ENCODE peak calls at places on chromosomes 12 and 14, in nine cellular contexts. Y is OCI-LY7, M is thoracic aorta, U is ovary, N is body of pancreas, B is endothelial cell of umbilical vein, J is psoas muscle, E is transverse colon, R is Peyer's patch. Z is an unnamed sample.

GRCh38 chr12:80412343-80412953 is 31.6 kb upstream of the PTPRQ start:
- DNase-seq in Y (peak), M (no peak), U (no peak), N (peak), B (peak), J (no peak), E (no peak), R (no peak), Z (no peak)

GRCh38 chr14:96958057-96958456 is 160.9 kb downstream of the VRK1 start:
- DNase-seq in Y (no peak), M (no peak), U (no peak), N (no peak), B (no peak), J (no peak), E (no peak), R (peak), Z (peak)

GRCh38 chr12:123949118-123949774 is 23.4 kb downstream of the CCDC92 start:
- DNase-seq in Y (no peak), M (no peak), U (no peak), N (no peak), B (no peak), J (no peak), E (no peak), R (peak), Z (no peak)

GRCh38 chr12:46224401-46224800 is 44.4 kb downstream of the SLC38A1 start:
- DNase-seq in Y (no peak), M (no peak), U (no peak), N (peak), B (no peak), J (peak), E (peak), R (no peak), Z (peak)

GRCh38 chr14:51873221-51873893 is 12.9 kb downstream of the GNG2 start:
- DNase-seq in Y (peak), M (no peak), U (no peak), N (peak), B (peak), J (no peak), E (no peak), R (no peak), Z (no peak)

GRCh38 chr14:73785336-73785833 is 66.2 kb upstream of the PTGR2 start:
- DNase-seq in Y (peak), M (no peak), U (no peak), N (peak), B (peak), J (no peak), E (peak), R (peak), Z (no peak)

GRCh38 chr12:93090768-93091172 is 161.7 kb upstream of the EEA1 start:
- DNase-seq in Y (no peak), M (no peak), U (no peak), N (no peak), B (peak), J (no peak), E (no peak), R (no peak), Z (no peak)

GRCh38 chr14:101758913-101759593 is 2.5 kb upstream of the PPP2R5C start:
- DNase-seq in Y (no peak), M (no peak), U (no peak), N (no peak), B (no peak), J (no peak), E (no peak), R (peak), Z (no peak)

GRCh38 chr12:81450920-81451739 is 308.0 kb downstream of the PPFIA2 start:
- DNase-seq in Y (peak), M (no peak), U (no peak), N (peak), B (peak), J (no peak), E (no peak), R (no peak), Z (no peak)

GRCh38 chr12:96194901-96195844 is 998 bp downstream of the ELK3 start:
- DNase-seq in Y (peak), M (no peak), U (peak), N (peak), B (peak), J (peak), E (peak), R (peak), Z (peak)

GRCh38 chr12:25962932-25963525 is 4.5 kb downstream of the RASSF8 start:
- DNase-seq in Y (no peak), M (no peak), U (peak), N (no peak), B (no peak), J (no peak), E (no peak), R (no peak), Z (no peak)

GRCh38 chr14:96962337-96962736 is 165.2 kb downstream of the VRK1 start:
- DNase-seq in Y (peak), M (no peak), U (no peak), N (peak), B (no peak), J (no peak), E (peak), R (peak), Z (no peak)

GRCh38 chr12:14827043-14827442 is 13.1 kb upstream of the SMCO3 start:
- DNase-seq in Y (no peak), M (no peak), U (no peak), N (no peak), B (no peak), J (no peak), E (no peak), R (no peak), Z (no peak)

GRCh38 chr14:55448146-55448614 is 7.8 kb upstream of the TBPL2 start:
- DNase-seq in Y (no peak), M (peak), U (no peak), N (peak), B (peak), J (peak), E (peak), R (peak), Z (no peak)

GRCh38 chr14:63726499-63726898 is 1.4 kb downstream of the SGPP1 start:
- DNase-seq in Y (no peak), M (no peak), U (no peak), N (no peak), B (peak), J (no peak), E (no peak), R (no peak), Z (no peak)

GRCh38 chr12:110860833-110861291 is 14.1 kb downstream of the CCDC63 start:
- DNase-seq in Y (peak), M (no peak), U (no peak), N (no peak), B (peak), J (no peak), E (no peak), R (no peak), Z (no peak)

GRCh38 chr12:81543621-81544139 is 215.5 kb downstream of the PPFIA2 start:
- DNase-seq in Y (no peak), M (no peak), U (no peak), N (no peak), B (no peak), J (no peak), E (no peak), R (no peak), Z (no peak)

GRCh38 chr12:123232472-123232806 is 502 bp downstream of the MPHOSPH9 start:
- DNase-seq in Y (no peak), M (no peak), U (no peak), N (no peak), B (no peak), J (no peak), E (no peak), R (no peak), Z (no peak)

GRCh38 chr14:100608064-100608463 is 20.8 kb upstream of the BEGAIN start:
- DNase-seq in Y (no peak), M (no peak), U (no peak), N (no peak), B (no peak), J (no peak), E (no peak), R (no peak), Z (no peak)

GRCh38 chr12:123059501-123059900 is 79.0 kb downstream of the ARL6IP4 start:
- DNase-seq in Y (no peak), M (no peak), U (no peak), N (no peak), B (no peak), J (no peak), E (no peak), R (no peak), Z (no peak)

GRCh38 chr14:58133739-58134138 is 18.3 kb downstream of the ARMH4 start:
- DNase-seq in Y (no peak), M (no peak), U (no peak), N (no peak), B (no peak), J (no peak), E (no peak), R (no peak), Z (no peak)

GRCh38 chr14:94128216-94128839 is 1.1 kb downstream of the IFI27L2 start:
- DNase-seq in Y (no peak), M (no peak), U (no peak), N (no peak), B (no peak), J (no peak), E (no peak), R (no peak), Z (peak)

GRCh38 chr14:23284654-23285529 is 1.0 kb downstream of the HOMEZ start:
- DNase-seq in Y (peak), M (no peak), U (no peak), N (no peak), B (no peak), J (no peak), E (no peak), R (no peak), Z (no peak)

DNA sequence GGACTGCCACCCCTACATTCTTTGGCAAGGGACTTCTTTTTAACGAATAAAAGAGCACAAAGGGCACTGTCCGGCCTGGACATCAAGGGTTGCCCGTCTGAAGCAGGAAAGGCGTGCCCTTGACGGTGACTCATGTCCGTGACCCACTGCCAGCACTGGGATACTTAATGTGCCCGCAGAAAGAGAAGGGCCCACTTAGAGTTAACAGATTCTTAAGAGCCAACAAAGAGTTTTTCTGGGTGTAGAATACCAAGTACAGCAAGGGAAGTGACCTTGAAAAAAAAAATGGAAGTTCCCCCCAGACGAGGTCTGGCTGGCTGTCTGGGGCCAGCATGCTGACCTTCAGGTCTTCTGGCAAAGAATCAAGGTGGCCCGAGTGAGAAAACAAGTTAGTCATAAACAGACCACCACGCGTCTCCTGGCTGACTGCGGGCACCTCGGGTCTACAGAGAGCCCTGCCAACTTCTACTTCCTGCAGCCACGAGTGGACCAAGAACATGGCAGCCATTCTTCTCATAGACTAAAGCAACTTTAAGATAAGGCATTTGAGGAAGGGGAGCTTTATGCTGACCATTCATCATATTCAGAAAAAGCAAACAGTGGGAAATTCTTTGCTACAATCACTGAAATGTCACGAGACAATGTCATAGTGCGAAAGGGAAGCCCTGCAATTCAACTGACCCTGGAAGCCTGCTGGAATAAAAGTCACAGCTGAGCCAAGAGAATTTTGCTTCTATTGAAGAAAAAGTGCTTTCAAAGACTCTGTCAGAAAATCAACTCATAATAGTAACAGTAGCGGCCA is 10.4 kb upstream of the SELPLG start:
- DNase-seq in Y (no peak), M (no peak), U (peak), N (peak), B (peak), J (peak), E (no peak), R (no peak), Z (peak)
- H3K27ac ChIP-seq in Y (peak), M (peak), U (no peak), N (no peak), B (peak), J (peak), E (peak), R (peak), Z (peak)

GRCh38 chr14:99257122-99257672 is 14.8 kb downstream of the BCL11B start:
- DNase-seq in Y (no peak), M (no peak), U (no peak), N (no peak), B (no peak), J (no peak), E (no peak), R (no peak), Z (no peak)

GRCh38 chr14:99254391-99255009 is 17.5 kb downstream of the BCL11B start:
- DNase-seq in Y (no peak), M (no peak), U (no peak), N (no peak), B (no peak), J (no peak), E (no peak), R (peak), Z (no peak)

GRCh38 chr14:99257673-99258221 is 14.2 kb downstream of the BCL11B start:
- DNase-seq in Y (no peak), M (no peak), U (no peak), N (no peak), B (no peak), J (no peak), E (no peak), R (no peak), Z (no peak)

GRCh38 chr14:99256483-99256874 is 15.5 kb downstream of the BCL11B start:
- DNase-seq in Y (no peak), M (no peak), U (no peak), N (no peak), B (no peak), J (no peak), E (no peak), R (no peak), Z (no peak)

DNA sequence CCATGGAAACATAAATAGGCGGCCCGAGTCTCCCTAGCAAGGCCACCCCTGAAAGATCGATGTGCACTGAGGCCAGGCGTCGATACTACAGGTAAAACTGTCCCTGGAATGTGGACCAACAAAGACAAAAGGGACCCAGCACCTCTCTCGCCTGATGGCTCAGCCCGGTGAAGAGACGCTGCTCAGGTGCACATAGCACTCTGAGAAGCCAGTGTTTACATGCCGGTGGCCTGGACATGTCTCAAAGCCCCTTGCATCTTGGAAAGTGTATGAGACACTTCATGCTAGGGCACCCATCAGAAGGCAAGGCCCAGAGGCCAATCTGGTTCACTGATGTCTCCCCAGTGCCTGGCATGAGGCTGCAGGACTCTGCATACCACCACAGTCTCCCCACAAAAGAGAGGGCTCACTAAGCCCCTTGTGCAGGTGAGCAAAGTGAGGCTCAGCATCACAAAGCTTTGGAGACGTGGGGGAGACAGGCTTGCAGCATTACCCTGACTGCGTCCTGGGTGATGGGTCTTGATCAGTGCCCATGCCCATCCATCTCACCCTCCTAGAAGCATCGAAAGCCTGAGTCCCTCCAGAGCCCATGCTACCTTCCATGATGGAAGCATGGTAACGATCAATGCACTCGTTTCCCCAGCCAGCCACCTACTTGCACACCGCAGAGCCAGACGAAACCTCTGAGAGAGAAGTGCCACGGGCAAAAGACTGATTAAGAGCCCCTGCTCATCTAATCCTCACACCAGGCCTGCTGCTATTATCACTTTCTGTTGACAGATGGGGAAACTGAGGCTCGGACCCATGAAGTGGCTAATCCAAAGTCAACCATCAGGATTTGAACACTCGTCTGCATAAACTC is 16.1 kb downstream of the BCL11B start:
- DNase-seq in Y (no peak), M (no peak), U (no peak), N (no peak), B (no peak), J (no peak), E (no peak), R (peak), Z (no peak)
- H3K4me3 ChIP-seq in Y (no peak), M (no peak), U (no peak), N (no peak), B (no peak), J (no peak), E (no peak), R (no peak), Z (no peak)

GRCh38 chr12:120775862-120776552 is 50.4 kb downstream of the ACADS start:
- DNase-seq in Y (no peak), M (no peak), U (no peak), N (no peak), B (no peak), J (no peak), E (no peak), R (no peak), Z (no peak)
- TF ChIP-seq CTCF in Y (peak), M (peak), U (no peak), N (no peak), B (no peak), J (peak), E (peak), R (no peak), Z (no peak)

GRCh38 chr14:93086441-93087055 is 29.2 kb downstream of the ITPK1 start:
- DNase-seq in Y (no peak), M (no peak), U (no peak), N (no peak), B (no peak), J (no peak), E (no peak), R (no peak), Z (no peak)

GRCh38 chr14:93083898-93084297 is 31.8 kb downstream of the ITPK1 start:
- DNase-seq in Y (no peak), M (no peak), U (no peak), N (no peak), B (no peak), J (no peak), E (no peak), R (no peak), Z (no peak)

GRCh38 chr14:93084402-93084801 is 31.3 kb downstream of the ITPK1 start:
- DNase-seq in Y (no peak), M (no peak), U (no peak), N (no peak), B (no peak), J (no peak), E (no peak), R (no peak), Z (no peak)

GRCh38 chr14:93085916-93086315 is 29.8 kb downstream of the ITPK1 start:
- DNase-seq in Y (no peak), M (no peak), U (no peak), N (no peak), B (no peak), J (no peak), E (no peak), R (no peak), Z (no peak)

GRCh38 chr14:93084866-93085857 is 30.6 kb downstream of the ITPK1 start:
- DNase-seq in Y (no peak), M (no peak), U (no peak), N (no peak), B (no peak), J (no peak), E (no peak), R (no peak), Z (no peak)
- H3K27ac ChIP-seq in Y (no peak), M (no peak), U (no peak), N (no peak), B (no peak), J (no peak), E (no peak), R (no peak), Z (peak)

DNA sequence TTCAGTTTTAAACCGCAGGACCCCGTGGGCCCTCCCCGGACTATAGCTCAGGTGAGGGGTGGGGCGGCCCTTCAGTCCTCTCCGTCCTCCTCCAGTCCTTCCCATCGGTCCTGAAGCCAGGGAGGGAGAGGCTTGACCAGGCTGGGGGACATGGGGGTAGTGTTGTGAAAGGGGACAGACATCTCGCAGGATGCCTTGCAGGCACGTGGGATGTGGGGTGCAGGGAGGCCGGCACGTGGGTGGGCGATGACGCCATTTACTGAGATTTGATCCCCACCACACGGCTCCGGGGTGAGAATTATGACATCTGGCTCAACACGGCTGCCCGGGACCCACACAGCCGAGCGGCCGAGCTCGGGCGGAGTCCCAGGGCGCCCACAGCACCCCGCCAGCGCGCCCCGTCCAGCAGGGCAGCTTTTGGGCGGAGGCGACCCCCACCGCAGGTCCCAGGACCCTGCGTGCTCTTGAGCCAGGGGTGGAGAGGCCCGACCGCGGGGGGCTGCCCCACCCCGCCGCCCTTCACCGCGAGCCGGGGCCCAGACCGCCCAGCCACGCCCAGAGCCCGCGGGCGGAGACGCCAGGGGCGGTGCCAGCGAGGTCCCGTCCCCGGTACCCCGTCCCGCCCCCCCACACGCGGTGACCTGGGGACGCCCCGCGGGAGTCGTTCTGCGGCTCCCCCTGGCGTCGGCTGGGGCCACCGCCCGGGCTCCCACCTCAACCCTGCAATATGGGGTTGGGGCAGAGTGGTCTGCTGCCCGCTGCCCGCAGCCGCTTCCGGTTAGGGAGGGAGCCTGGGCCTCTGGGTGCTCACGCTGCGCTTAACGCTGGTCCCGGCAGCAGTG is 3.3 kb upstream of the EXOC3L4 start:
- DNase-seq in Y (peak), M (no peak), U (peak), N (peak), B (no peak), J (peak), E (peak), R (peak), Z (no peak)
- H3K4me3 ChIP-seq in Y (peak), M (peak), U (peak), N (peak), B (no peak), J (peak), E (peak), R (peak), Z (peak)

GRCh38 chr14:50060871-50061663 is 55.3 kb downstream of the VCPKMT start:
- DNase-seq in Y (peak), M (peak), U (peak), N (peak), B (peak), J (peak), E (peak), R (peak), Z (peak)
- TF ChIP-seq CTCF in Y (no peak), M (peak), U (no peak), N (no peak), B (no peak), J (no peak), E (no peak), R (no peak), Z (no peak)

GRCh38 chr14:74964787-74965769 is 9.7 kb upstream of the PGF start:
- DNase-seq in Y (no peak), M (no peak), U (no peak), N (no peak), B (peak), J (no peak), E (no peak), R (no peak), Z (no peak)
- H3K27ac ChIP-seq in Y (no peak), M (no peak), U (no peak), N (no peak), B (peak), J (peak), E (no peak), R (no peak), Z (peak)